ENCODE peak calls at places on chromosome 5, in five cellular contexts. J, W, L, F and R are unnamed samples. For H3K4me1, the result is how much of the 10 kb centered on the place peaks cover.

GRCh38 chr5:72860499-72860898 is 44.0 kb downstream of the TNPO1 start:
- DNase-seq in J (no peak), F (no peak), W (no peak), L (no peak), R (no peak)

GRCh38 chr5:75300084-75300483 is 36.9 kb upstream of the HMGCR start:
- DNase-seq in F (no peak), J (no peak), L (no peak), W (no peak), R (no peak)

GRCh38 chr5:93193756-93194155 is 387.3 kb downstream of the NR2F1-AS1 start:
- DNase-seq in L (no peak), J (no peak), W (no peak), F (no peak), R (no peak)

GRCh38 chr5:168047043-168047668 is 244.3 kb upstream of the WWC1 start:
- DNase-seq in W (peak), F (peak), J (peak), L (peak), R (peak)

GRCh38 chr5:76849767-76850291 is at the start of gene S100Z:
- DNase-seq in W (no peak), F (no peak), J (no peak), L (no peak), R (no peak)

GRCh38 chr5:52895070-52895469 is 94.1 kb upstream of the ITGA2 start:
- DNase-seq in J (no peak), F (no peak), W (no peak), L (no peak), R (no peak)

GRCh38 chr5:56440871-56441740 is 208.0 kb upstream of the ANKRD55 start:
- DNase-seq in F (no peak), J (no peak), W (peak), L (no peak), R (no peak)

GRCh38 chr5:81750308-81751008 is 439 bp downstream of the SSBP2 start:
- DNase-seq in J (peak), W (no peak), L (no peak), F (peak), R (no peak)

GRCh38 chr5:76918539-76918938 is 34.3 kb upstream of the CRHBP start:
- DNase-seq in W (no peak), L (no peak), J (no peak), F (no peak), R (no peak)

GRCh38 chr5:101679816-101680215 is 616.3 kb downstream of the SLCO4C1 start:
- DNase-seq in W (peak), F (no peak), J (no peak), L (no peak), R (no peak)

GRCh38 chr5:72231989-72232703 is 87.9 kb downstream of the MRPS27 start:
- DNase-seq in L (no peak), W (no peak), J (no peak), F (no peak), R (no peak)

GRCh38 chr5:148933903-148934432 is 107.6 kb downstream of the ADRB2 start:
- DNase-seq in F (no peak), J (no peak), L (no peak), W (no peak), R (no peak)

GRCh38 chr5:94901071-94901979 is 282.9 kb downstream of the SLF1 start:
- DNase-seq in F (no peak), L (no peak), J (no peak), W (peak), R (no peak)

GRCh38 chr5:171495122-171495700 is 75.8 kb downstream of the FGF18 start:
- DNase-seq in F (peak), W (no peak), J (no peak), L (no peak), R (no peak)

GRCh38 chr5:137666109-137666850 is 69.6 kb downstream of the KLHL3 start:
- DNase-seq in L (no peak), F (no peak), W (no peak), J (no peak), R (no peak)

GRCh38 chr5:142915038-142915437 is 144.9 kb downstream of the ARHGAP26 start:
- DNase-seq in J (no peak), F (no peak), L (no peak), W (no peak), R (no peak)

GRCh38 chr5:88251048-88251711 is 17.5 kb downstream of the TMEM161B start:
- DNase-seq in F (no peak), J (no peak), W (no peak), L (no peak), R (no peak)

GRCh38 chr5:15023266-15023665 is 151.7 kb upstream of the ANKH start:
- DNase-seq in W (no peak), F (no peak), L (no peak), J (no peak), R (no peak)

GRCh38 chr5:142935014-142935413 is 164.8 kb downstream of the ARHGAP26 start:
- DNase-seq in J (no peak), L (no peak), W (no peak), F (no peak), R (no peak)

GRCh38 chr5:71601222-71602026 is 14.3 kb downstream of the MCCC2 start:
- DNase-seq in W (peak), J (peak), L (no peak), F (peak), R (peak)

GRCh38 chr5:15383469-15383868 is 116.5 kb upstream of the FBXL7 start:
- DNase-seq in F (peak), J (peak), W (peak), L (no peak), R (peak)

GRCh38 chr5:130198927-130199326 is 294.7 kb downstream of the CHSY3 start:
- DNase-seq in F (peak), W (peak), L (no peak), J (peak), R (no peak)

GRCh38 chr5:145848854-145849253 is 13.7 kb upstream of the PRELID2 start:
- DNase-seq in F (no peak), L (no peak), W (no peak), J (no peak), R (no peak)

GRCh38 chr5:87393331-87393730 is 19.4 kb downstream of the CCNH start:
- DNase-seq in F (no peak), W (peak), L (no peak), J (no peak), R (no peak)

GRCh38 chr5:107855171-107855570 is 184.4 kb upstream of the EFNA5 start:
- DNase-seq in F (no peak), L (no peak), W (peak), J (peak), R (no peak)

GRCh38 chr5:123755587-123756324 is 243.8 kb downstream of the CSNK1G3 start:
- DNase-seq in J (no peak), F (no peak), W (peak), L (no peak), R (no peak)

GRCh38 chr5:172798422-172799215 is 27.6 kb upstream of the DUSP1 start:
- DNase-seq in W (peak), J (no peak), L (peak), F (no peak), R (no peak)

GRCh38 chr5:127076730-127077129 is 3.4 kb upstream of the C5orf63 start:
- DNase-seq in L (no peak), J (no peak), F (peak), W (no peak), R (no peak)

GRCh38 chr5:18534119-18534518 is 899.9 kb downstream of the TAF11L14 start:
- DNase-seq in L (no peak), F (peak), W (no peak), J (no peak), R (no peak)

GRCh38 chr5:80867233-80867632 is 92.9 kb upstream of the RASGRF2 start:
- DNase-seq in W (no peak), J (no peak), L (no peak), F (no peak), R (no peak)

GRCh38 chr5:43150748-43151147 is 30.0 kb downstream of the ZNF131 start:
- DNase-seq in J (no peak), L (no peak), F (no peak), W (no peak), R (no peak)

GRCh38 chr5:177507165-177507564 is 2.5 kb downstream of the DOK3 start:
- DNase-seq in F (peak), W (peak), J (no peak), L (no peak), R (no peak)

GRCh38 chr5:142981886-142982820 is 212.0 kb downstream of the ARHGAP26 start:
- DNase-seq in L (peak), J (peak), F (peak), W (no peak), R (peak)

GRCh38 chr5:137091473-137091872 is 407.7 kb downstream of the SPOCK1 start:
- DNase-seq in L (no peak), W (no peak), F (peak), J (peak), R (peak)

GRCh38 chr5:96661841-96662724 is at the start of gene CAST:
- DNase-seq in L (peak), F (peak), J (peak), W (peak), R (no peak)

GRCh38 chr5:135826994-135827671 is 7.3 kb upstream of the SLC25A48 start:
- DNase-seq in W (no peak), F (no peak), J (no peak), L (peak), R (no peak)

GRCh38 chr5:137075163-137075970 is 423.8 kb downstream of the SPOCK1 start:
- DNase-seq in F (peak), W (peak), L (no peak), J (peak), R (peak)

GRCh38 chr5:84688566-84688965 is 303.9 kb upstream of the EDIL3 start:
- DNase-seq in F (no peak), J (no peak), W (no peak), L (no peak), R (no peak)

GRCh38 chr5:136084698-136085097 is 47.9 kb upstream of the SMAD5 start:
- DNase-seq in W (no peak), F (no peak), L (peak), J (no peak), R (no peak)

DNA sequence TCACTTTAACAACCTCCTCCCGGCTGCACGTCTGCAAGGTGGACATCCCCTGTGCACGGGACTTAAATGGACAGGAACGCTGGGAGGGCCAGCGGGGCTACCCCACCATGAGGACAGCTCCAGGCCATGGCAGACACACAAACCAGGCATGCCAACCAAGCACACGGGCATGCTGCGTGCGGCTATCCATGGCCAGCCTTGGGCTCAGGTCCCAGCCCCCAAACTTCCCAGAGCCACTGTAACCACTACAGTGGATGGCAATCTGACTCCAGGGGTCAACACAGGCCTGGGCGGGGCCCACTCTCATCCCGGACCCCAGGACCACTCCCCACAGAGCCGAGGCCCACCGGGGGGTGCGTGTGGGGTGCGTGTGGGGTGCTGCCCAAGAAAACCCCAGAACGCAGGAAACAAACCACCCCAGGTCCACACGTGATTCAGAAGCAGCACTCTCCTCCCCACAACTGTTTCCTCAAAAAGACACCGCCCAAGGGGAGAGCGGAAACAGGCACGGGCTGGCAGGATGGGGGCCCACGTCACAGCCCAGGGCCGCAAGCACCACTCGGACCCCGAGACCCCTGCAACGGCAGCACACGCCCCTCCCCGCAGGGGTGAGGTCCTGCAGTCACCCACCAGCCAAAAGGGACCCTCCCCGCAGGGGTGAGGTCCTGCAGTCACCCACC is 7.4 kb downstream of the SLC12A7 start:
- DNase-seq in L (no peak), J (no peak), W (no peak), F (no peak), R (no peak)
- H3K4me1 ChIP-seq in L (half or more), J (half or more), W (half or more), F (under half), R (under half)

GRCh38 chr5:156893517-156893916 is 43.4 kb downstream of the PPP1R2B start:
- DNase-seq in W (no peak), L (no peak), F (no peak), J (no peak), R (no peak)

GRCh38 chr5:156888520-156888919 is 38.4 kb downstream of the PPP1R2B start:
- DNase-seq in F (no peak), W (no peak), L (no peak), J (no peak), R (no peak)

GRCh38 chr5:156896545-156896944 is 46.5 kb downstream of the PPP1R2B start:
- DNase-seq in J (no peak), F (no peak), W (no peak), L (no peak), R (no peak)

GRCh38 chr5:156892864-156893263 is 42.8 kb downstream of the PPP1R2B start:
- DNase-seq in F (no peak), W (no peak), J (no peak), L (no peak), R (no peak)

DNA sequence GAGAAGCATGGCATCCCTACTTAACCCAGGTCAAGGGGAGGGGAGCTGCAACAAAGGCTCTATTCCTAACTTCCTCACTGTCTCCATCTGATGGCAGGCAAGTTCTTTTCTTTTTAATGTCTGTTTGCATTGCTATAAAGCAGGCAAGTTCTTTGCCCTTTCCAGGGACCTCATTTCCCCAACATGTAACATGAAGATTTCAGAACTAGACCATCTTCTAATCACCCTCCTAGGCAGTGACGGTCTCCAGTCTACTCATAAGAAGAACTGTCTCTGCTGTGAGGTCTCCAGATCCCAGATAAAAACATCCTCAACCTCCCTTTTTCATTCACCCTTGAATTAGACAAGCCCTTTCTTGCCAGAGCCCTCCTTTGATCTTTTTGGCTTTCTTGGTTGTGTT is 42.1 kb downstream of the PPP1R2B start:
- DNase-seq in W (peak), F (peak), L (no peak), J (no peak), R (no peak)
- H3K4me1 ChIP-seq in W (under half), F (under half), L (under half), J (under half), R (under half)

GRCh38 chr5:58496488-58496887 is 5.3 kb downstream of the GAPT start:
- DNase-seq in L (no peak), W (no peak), F (peak), J (no peak), R (no peak)
- H3K4me1 ChIP-seq in L (under half), W (under half), F (under half), J (under half), R (under half)

DNA sequence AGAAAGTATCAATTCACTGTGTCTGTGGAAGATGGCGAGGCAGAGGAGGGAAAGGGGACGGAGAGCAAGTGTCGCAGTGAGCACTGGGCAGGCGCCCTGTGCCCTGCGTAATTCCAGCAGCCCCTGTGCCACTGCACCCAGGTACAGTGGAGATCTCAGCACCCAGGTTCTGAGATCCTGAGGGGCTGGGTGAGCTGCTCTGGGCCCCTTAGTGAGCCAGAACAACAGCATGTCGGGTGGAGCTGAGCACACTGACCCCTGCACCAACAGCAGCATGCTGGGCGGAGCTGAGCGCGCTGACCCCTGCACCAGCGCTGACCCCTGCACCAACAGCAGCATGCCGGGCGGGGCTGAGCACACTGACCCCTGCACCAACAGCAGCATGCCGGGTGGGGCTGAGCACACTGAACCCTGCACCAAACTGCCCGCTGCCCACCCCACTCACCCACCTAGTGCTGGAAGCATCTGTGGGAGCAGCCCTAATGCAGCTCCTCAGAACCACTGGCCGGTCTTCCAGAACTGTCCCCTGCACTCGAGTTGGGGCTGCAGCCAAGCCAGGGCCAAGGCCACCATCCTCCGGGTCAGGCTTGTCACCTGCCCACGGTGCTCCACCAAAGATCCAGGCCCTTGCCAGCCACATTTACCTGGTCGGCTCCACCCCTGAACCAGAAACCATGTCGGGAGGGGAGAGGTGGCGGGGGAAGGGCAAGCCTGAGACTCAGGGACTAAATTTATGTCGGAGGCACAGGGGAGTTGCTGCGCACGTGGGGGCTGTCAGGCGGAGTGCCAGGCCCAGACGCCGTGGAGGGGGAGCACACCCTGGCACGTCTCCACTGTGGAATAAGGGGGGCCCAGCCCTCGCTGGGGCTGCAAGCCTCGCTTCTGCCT is 80.4 kb downstream of the ADAMTS2 start:
- DNase-seq in F (peak), J (no peak), W (no peak), L (no peak), R (no peak)
- H3K4me1 ChIP-seq in F (under half), J (under half), W (under half), L (under half), R (under half)

DNA sequence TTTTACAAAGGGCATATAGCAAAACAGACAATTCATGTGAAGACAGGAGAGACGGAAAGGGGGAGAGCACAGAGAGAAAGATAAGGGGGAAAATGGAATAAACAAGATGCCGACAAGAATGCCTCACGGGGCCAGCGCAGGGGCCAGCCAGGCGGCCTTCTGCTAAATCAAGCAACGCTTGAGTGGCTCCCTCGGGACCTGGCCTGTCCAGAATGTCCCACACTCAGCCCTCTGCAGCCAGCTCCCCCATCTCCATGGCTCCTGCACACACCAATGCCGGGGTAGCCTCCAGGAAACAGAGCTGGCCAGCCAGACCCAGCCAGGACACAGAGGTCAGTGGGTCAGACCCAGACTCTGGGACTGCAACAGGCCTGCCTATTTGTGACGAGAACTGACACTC is 60.0 kb downstream of the ADAMTS2 start:
- DNase-seq in W (no peak), F (no peak), J (no peak), L (peak), R (no peak)
- H3K4me1 ChIP-seq in W (under half), F (under half), J (under half), L (under half), R (under half)

GRCh38 chr5:159031513-159031912 is 68.2 kb downstream of the EBF1 start:
- DNase-seq in L (no peak), F (peak), J (peak), W (no peak), R (no peak)

GRCh38 chr5:159031915-159032314 is 67.8 kb downstream of the EBF1 start:
- DNase-seq in L (no peak), W (no peak), J (no peak), F (no peak), R (no peak)

GRCh38 chr5:159022178-159022556 is 77.5 kb downstream of the EBF1 start:
- DNase-seq in F (no peak), J (peak), W (no peak), L (peak), R (no peak)

GRCh38 chr5:159030357-159030756 is 69.4 kb downstream of the EBF1 start:
- DNase-seq in F (peak), J (peak), L (no peak), W (no peak), R (no peak)

DNA sequence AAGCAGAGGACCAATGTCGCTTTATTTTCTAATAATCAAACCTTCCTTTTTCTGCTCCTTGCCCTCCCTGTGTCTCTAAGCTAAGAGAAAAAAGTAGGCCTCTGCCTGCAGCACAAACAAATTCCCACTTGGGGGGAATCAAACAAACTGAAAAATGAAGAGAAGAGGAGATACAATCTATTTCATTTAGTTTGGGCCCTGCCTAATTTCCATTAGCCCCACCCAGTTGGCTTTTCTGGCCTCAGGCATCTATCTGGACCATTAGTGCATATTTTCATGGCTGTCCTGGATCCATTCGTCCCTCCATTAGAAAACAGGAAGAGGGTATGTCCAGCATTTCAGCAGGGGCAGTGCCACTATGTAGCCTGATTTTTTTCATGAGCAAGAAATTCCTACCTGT is 72.9 kb downstream of the EBF1 start:
- DNase-seq in L (no peak), J (no peak), F (no peak), W (no peak), R (no peak)
- H3K4me1 ChIP-seq in L (under half), J (under half), F (under half), W (under half), R (under half)

GRCh38 chr5:34542818-34543217 is 113.3 kb upstream of the RAI14 start:
- DNase-seq in F (no peak), J (no peak), L (no peak), W (no peak), R (no peak)
- H3K4me1 ChIP-seq in F (under half), J (under half), L (under half), W (under half), R (under half)

GRCh38 chr5:139658501-139658927 is 10.4 kb downstream of the CXXC5 start:
- DNase-seq in F (no peak), J (no peak), L (no peak), W (no peak), R (no peak)

GRCh38 chr5:139658928-139659667 is 10.9 kb downstream of the CXXC5 start:
- DNase-seq in W (peak), J (peak), F (peak), L (no peak), R (no peak)

GRCh38 chr5:139660916-139661814 is 13.0 kb downstream of the CXXC5 start:
- DNase-seq in L (peak), F (peak), W (peak), J (peak), R (no peak)

GRCh38 chr5:139660105-139660915 is 12.2 kb downstream of the CXXC5 start:
- DNase-seq in W (peak), F (no peak), L (peak), J (no peak), R (no peak)

GRCh38 chr5:139659673-139660072 is 11.5 kb downstream of the CXXC5 start:
- DNase-seq in W (no peak), J (peak), L (no peak), F (peak), R (no peak)
- H3K4me1 ChIP-seq in W (half or more), J (under half), L (half or more), F (half or more), R (under half)